ENCODE peak calls at places on chromosomes 5 and 9, in six cellular contexts. X, E, F, L, U and Z are unnamed samples.

GRCh38 chr9:19154135-19154612 is 26.9 kb upstream of the PLIN2 start:
- DNase-seq in L (no peak), F (no peak), E (no peak), U (no peak), X (peak; percentile 72), Z (no peak)

GRCh38 chr9:136882109-136882946 is 4.0 kb upstream of the TRAF2 start:
- DNase-seq in X (no peak), E (no peak), U (peak; percentile 64), L (no peak), F (no peak), Z (no peak)

GRCh38 chr5:135602882-135603721 is 24.3 kb upstream of the CXCL14 start:
- DNase-seq in U (no peak), E (no peak), L (no peak), X (no peak), F (no peak), Z (no peak)

GRCh38 chr5:127671218-127671617 is 22.3 kb downstream of the CTXN3 start:
- DNase-seq in U (no peak), F (no peak), E (no peak), L (peak; percentile 9), X (no peak), Z (no peak)

GRCh38 chr9:7622481-7622880 is 177.1 kb downstream of the DMAC1 start:
- DNase-seq in F (no peak), X (no peak), E (no peak), U (no peak), L (no peak), Z (no peak)

GRCh38 chr5:176776916-176777315 is 33.4 kb upstream of the UNC5A start:
- DNase-seq in X (no peak), U (peak; percentile 6), L (no peak), F (no peak), E (no peak), Z (no peak)

GRCh38 chr5:51732304-51732703 is 349.1 kb downstream of the ISL1 start:
- DNase-seq in X (no peak), U (no peak), F (no peak), L (no peak), E (no peak), Z (no peak)

GRCh38 chr9:91843623-91844111 is 106.4 kb downstream of the ROR2 start:
- DNase-seq in E (no peak), U (peak; percentile 65), X (peak; percentile 63), L (no peak), F (no peak), Z (no peak)

GRCh38 chr9:32350682-32351081 is 33.8 kb upstream of the ACO1 start:
- DNase-seq in U (no peak), E (peak; percentile 13), X (no peak), L (peak; percentile 44), F (peak; percentile 1), Z (no peak)

GRCh38 chr9:36149197-36149596 is 12.7 kb downstream of the GLIPR2 start:
- DNase-seq in F (no peak), X (peak; percentile 46), L (no peak), U (peak; percentile 32), E (no peak), Z (no peak)

GRCh38 chr9:106682420-106682819 is 180.5 kb upstream of the ZNF462 start:
- DNase-seq in F (no peak), L (no peak), E (no peak), U (no peak), X (no peak), Z (no peak)

GRCh38 chr9:33379666-33380389 is 22.5 kb downstream of the AQP7 start:
- DNase-seq in F (no peak), L (no peak), E (no peak), U (peak; percentile 28), X (no peak), Z (no peak)

GRCh38 chr9:88537743-88538055 is 2.7 kb downstream of the NXNL2 start:
- DNase-seq in U (no peak), L (peak; percentile 64), F (no peak), X (peak; percentile 80), E (no peak), Z (no peak)

GRCh38 chr9:99601506-99601905 is 220.2 kb upstream of the NR4A3 start:
- DNase-seq in E (no peak), X (no peak), F (no peak), U (no peak), L (peak; percentile 11), Z (peak; percentile 3)